ENCODE peak calls at places on chromosomes 7 and 10, in eight cellular contexts. D is B cell, W is vagina, C is breast epithelium, K is RWPE1, V is epithelial cell of esophagus, P is Calu3, F is GM06990. U is an unnamed sample.

GRCh38 chr10:51010977-51011376 is 63.3 kb upstream of the PRKG1 start:
- DNase-seq in D (no peak), W (no peak), C (no peak), K (peak), V (peak), P (peak), F (no peak), U (peak)

GRCh38 chr10:61986357-61986756 is 84.9 kb downstream of the ARID5B start:
- DNase-seq in D (no peak), W (no peak), C (no peak), K (no peak), V (no peak), P (no peak), F (no peak), U (no peak)

GRCh38 chr10:89210794-89211425 is 3.8 kb upstream of the CH25H start:
- DNase-seq in D (no peak), W (no peak), C (no peak), K (no peak), V (no peak), P (no peak), F (no peak), U (no peak)

GRCh38 chr10:104582604-104582951 is 58.5 kb upstream of the SORCS3 start:
- DNase-seq in D (no peak), W (peak), C (no peak), K (peak), V (peak), P (no peak), F (no peak), U (no peak)

GRCh38 chr7:142798451-142799438 is 28.0 kb downstream of the PRSS2 start:
- DNase-seq in D (no peak), W (peak), C (peak), K (no peak), V (no peak), P (no peak), F (no peak), U (no peak)

GRCh38 chr10:3720228-3721019 is 64.6 kb downstream of the KLF6 start:
- DNase-seq in D (no peak), W (no peak), C (no peak), K (peak), V (peak), P (no peak), F (no peak), U (no peak)

GRCh38 chr7:27364344-27364758 is 121.7 kb downstream of the EVX1 start:
- DNase-seq in D (no peak), W (peak), C (peak), K (peak), V (peak), P (no peak), F (no peak), U (no peak)

GRCh38 chr7:157529768-157530560 is 193.2 kb downstream of the DNAJB6 start:
- DNase-seq in D (no peak), W (no peak), C (peak), K (no peak), V (no peak), P (no peak), F (no peak), U (no peak)

GRCh38 chr7:25726180-25726579 is 425.8 kb upstream of the NFE2L3 start:
- DNase-seq in D (no peak), W (no peak), C (no peak), K (no peak), V (no peak), P (no peak), F (no peak), U (no peak)

GRCh38 chr7:100483728-100484635 is at the start of gene NYAP1:
- DNase-seq in D (peak), W (no peak), C (no peak), K (peak), V (peak), P (peak), F (peak), U (peak)

GRCh38 chr10:62506371-62506770 is 132.2 kb downstream of the ZNF365 start:
- DNase-seq in D (peak), W (no peak), C (no peak), K (no peak), V (no peak), P (no peak), F (no peak), U (no peak)

GRCh38 chr7:2405601-2406345 is 2.4 kb downstream of the CHST12 start:
- DNase-seq in D (peak), W (no peak), C (no peak), K (no peak), V (no peak), P (no peak), F (peak), U (peak)

GRCh38 chr10:118175148-118175547 is 128.4 kb upstream of the RAB11FIP2 start:
- DNase-seq in D (no peak), W (no peak), C (no peak), K (no peak), V (no peak), P (no peak), F (no peak), U (no peak)

GRCh38 chr7:36667007-36667406 is 57.3 kb downstream of the AOAH start:
- DNase-seq in D (no peak), W (no peak), C (no peak), K (no peak), V (no peak), P (no peak), F (no peak), U (no peak)

GRCh38 chr10:53899463-53899862 is 901.6 kb downstream of the PCDH15 start:
- DNase-seq in D (no peak), W (no peak), C (no peak), K (no peak), V (no peak), P (no peak), F (no peak), U (no peak)

GRCh38 chr10:58653139-58653538 is 140.5 kb downstream of the BICC1 start:
- DNase-seq in D (no peak), W (no peak), C (no peak), K (no peak), V (no peak), P (no peak), F (no peak), U (no peak)

GRCh38 chr10:86195521-86195920 is 171.1 kb downstream of the GRID1 start:
- DNase-seq in D (no peak), W (no peak), C (no peak), K (no peak), V (no peak), P (no peak), F (no peak), U (no peak)

GRCh38 chr10:113019692-113020424 is 69.8 kb downstream of the TCF7L2 start:
- DNase-seq in D (no peak), W (no peak), C (no peak), K (no peak), V (no peak), P (no peak), F (no peak), U (no peak)

DNA sequence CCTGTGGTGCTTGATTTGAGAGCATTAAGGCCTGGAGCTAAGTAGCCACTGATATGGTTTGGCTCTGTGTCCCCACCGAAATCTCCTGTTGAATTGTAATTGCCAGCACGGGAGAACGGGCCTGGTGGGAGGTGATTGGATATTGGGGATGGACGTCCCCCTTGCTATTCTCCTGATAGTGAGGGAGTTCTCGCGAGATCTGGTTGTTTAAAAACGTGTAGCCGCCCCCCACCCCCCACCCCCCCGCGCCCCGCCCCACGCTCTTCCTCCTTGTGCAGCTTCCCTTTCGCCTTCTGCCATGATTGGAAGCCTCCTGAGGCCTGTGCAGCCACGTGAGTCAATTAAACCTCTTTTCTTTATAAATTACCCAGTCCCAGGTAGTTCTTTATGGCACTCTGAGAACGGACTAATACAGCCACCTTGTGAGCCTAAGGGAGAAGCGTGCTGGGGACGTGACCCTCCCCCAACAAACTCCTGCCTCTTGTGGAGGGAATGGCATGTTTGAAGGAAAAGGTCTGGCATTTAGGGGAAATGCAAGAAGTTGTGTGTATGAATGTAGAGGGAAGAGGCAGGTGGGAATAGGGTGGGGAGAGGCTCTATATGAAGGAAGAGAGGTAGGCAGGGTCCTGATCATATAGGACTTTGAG is 118.0 kb upstream of the KMT2C start:
- DNase-seq in D (no peak), W (no peak), C (no peak), K (no peak), V (no peak), P (no peak), F (no peak), U (no peak)
- TF ChIP-seq CTCF in D (no peak), W (no peak), C (no peak), K (no peak), V (no peak), P (no peak), F (no peak), U (no peak)

GRCh38 chr7:132930881-132931280 is 151.0 kb downstream of the CHCHD3 start:
- DNase-seq in D (no peak), W (no peak), C (no peak), K (no peak), V (peak), P (no peak), F (no peak), U (no peak)
- TF ChIP-seq CTCF in D (no peak), W (no peak), C (no peak), K (no peak), V (peak), P (no peak), F (no peak), U (peak)

GRCh38 chr10:17872191-17873091 is 63.3 kb downstream of the MRC1 start:
- DNase-seq in D (no peak), W (no peak), C (no peak), K (peak), V (peak), P (no peak), F (no peak), U (no peak)
- TF ChIP-seq CTCF in D (no peak), W (no peak), C (no peak), K (no peak), V (peak), P (no peak), F (peak), U (peak)

DNA sequence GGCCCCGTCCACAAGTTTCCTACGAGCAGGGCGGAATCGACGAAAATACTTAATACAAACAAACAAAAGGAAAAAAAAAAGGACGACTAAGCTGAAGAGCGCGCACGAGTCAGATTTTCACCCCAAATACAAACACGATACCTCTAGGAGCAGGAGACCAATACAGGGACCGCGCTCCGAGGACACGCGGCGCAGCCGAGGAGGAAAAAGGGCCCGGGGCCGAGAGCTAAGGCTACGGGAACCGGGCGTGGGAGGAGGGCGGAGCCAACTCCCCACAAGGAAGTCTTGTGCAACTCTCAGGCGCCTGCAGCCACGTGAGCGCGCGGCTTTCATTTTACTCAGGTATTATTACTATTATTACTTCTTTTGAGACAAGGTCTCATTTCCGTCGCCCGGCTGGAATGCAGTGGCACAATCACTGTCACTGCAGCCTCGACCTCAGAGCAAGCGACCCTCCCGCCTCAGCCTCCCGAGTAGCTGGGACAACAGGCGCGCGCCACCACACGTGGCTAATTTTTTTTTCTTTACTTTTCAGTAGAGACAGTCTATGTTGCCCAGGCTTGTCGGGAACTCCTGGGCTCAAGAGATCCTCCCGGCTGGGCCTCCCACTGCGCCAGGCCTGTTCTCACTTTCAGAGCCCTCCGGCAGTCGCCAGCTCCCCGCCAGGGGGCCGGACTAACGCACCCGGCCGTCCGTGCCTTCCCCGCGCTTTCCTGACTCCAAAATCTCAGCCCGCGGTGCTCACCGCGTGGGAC is 1.2 kb downstream of the HNRNPF start:
- DNase-seq in D (peak), W (peak), C (peak), K (peak), V (peak), P (peak), F (peak), U (peak)
- TF ChIP-seq CTCF in D (peak), W (peak), C (peak), K (peak), V (peak), P (no peak), F (peak), U (peak)

GRCh38 chr7:106063692-106064091 is 48.4 kb downstream of the SYPL1 start:
- DNase-seq in D (no peak), W (no peak), C (no peak), K (no peak), V (no peak), P (no peak), F (no peak), U (no peak)
- TF ChIP-seq CTCF in D (no peak), W (no peak), C (no peak), K (no peak), V (no peak), P (no peak), F (no peak), U (no peak)

GRCh38 chr10:97140887-97141745 is 44.6 kb downstream of the SLIT1 start:
- DNase-seq in D (no peak), W (no peak), C (no peak), K (no peak), V (no peak), P (no peak), F (peak), U (no peak)
- TF ChIP-seq CTCF in D (no peak), W (no peak), C (no peak), K (no peak), V (no peak), P (no peak), F (no peak), U (no peak)

GRCh38 chr10:25226775-25227682 is 52.2 kb downstream of the GPR158 start:
- DNase-seq in D (no peak), W (no peak), C (no peak), K (peak), V (peak), P (peak), F (no peak), U (peak)
- TF ChIP-seq CTCF in D (peak), W (no peak), C (no peak), K (peak), V (peak), P (peak), F (peak), U (peak)

U was measured in GM10248.